ENCODE peak calls at places on chromosomes 2 and 18, in nine cellular contexts. N, J, K, C, M, T, L, I and W are unnamed samples.

GRCh38 chr2:84257871-84258270 is 201.2 kb downstream of the SUCLG1 start:
- DNase-seq in N (no peak), J (no peak), K (no peak), C (no peak), M (no peak), T (no peak), L (no peak), I (no peak), W (peak)

GRCh38 chr2:118580651-118581050 is 266.8 kb downstream of the EN1 start:
- DNase-seq in N (no peak), J (no peak), K (no peak), C (peak), M (no peak), T (no peak), L (no peak), I (no peak), W (peak)

GRCh38 chr2:45353879-45354278 is 257.2 kb downstream of the SRBD1 start:
- DNase-seq in N (no peak), J (peak), K (peak), C (peak), M (no peak), T (no peak), L (peak), I (no peak), W (peak)

GRCh38 chr2:65040414-65041261 is 15.6 kb upstream of the CEP68 start:
- DNase-seq in N (peak), J (peak), K (peak), C (peak), M (peak), T (peak), L (peak), I (no peak), W (peak)

GRCh38 chr2:113217455-113218282 is 43.9 kb downstream of the PSD4 start:
- DNase-seq in N (no peak), J (no peak), K (no peak), C (no peak), M (no peak), T (no peak), L (no peak), I (no peak), W (no peak)

GRCh38 chr2:46299365-46300263 is 2.4 kb downstream of the EPAS1 start:
- DNase-seq in N (peak), J (peak), K (peak), C (peak), M (peak), T (peak), L (peak), I (no peak), W (peak)

GRCh38 chr2:239278941-239279365 is 121.9 kb downstream of the HDAC4 start:
- DNase-seq in N (peak), J (peak), K (no peak), C (peak), M (no peak), T (no peak), L (peak), I (no peak), W (peak)

GRCh38 chr18:48003426-48004349 is 73.2 kb upstream of the SMAD2 start:
- DNase-seq in N (no peak), J (peak), K (no peak), C (peak), M (no peak), T (no peak), L (peak), I (no peak), W (peak)

GRCh38 chr2:134926231-134926931 is 7.8 kb downstream of the CCNT2 start:
- DNase-seq in N (no peak), J (peak), K (peak), C (peak), M (no peak), T (no peak), L (peak), I (no peak), W (peak)

GRCh38 chr18:31819106-31819924 is 58.6 kb upstream of the SLC25A52 start:
- DNase-seq in N (no peak), J (peak), K (peak), C (peak), M (no peak), T (no peak), L (peak), I (no peak), W (peak)

DNA sequence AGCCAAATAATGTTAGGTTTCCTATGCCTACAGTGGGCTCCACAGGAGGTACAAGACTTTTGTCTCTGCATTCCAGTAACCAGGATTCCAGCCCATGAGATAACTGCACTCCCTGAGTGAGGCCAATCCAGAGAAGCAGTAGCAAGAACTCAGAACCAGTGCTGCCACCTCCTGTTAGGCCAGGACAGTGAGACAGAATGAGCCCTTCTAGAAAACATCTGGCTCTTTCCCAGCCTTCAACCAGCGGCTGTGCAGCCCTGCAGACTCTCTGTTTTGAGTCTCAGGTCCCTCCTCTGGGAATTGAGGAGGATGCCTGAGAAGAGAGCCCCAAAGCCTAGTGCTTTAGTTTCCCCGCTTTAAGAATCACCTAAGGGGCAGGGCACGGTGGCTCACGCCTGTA is 44.2 kb downstream of the ARID5A start:
- DNase-seq in N (no peak), J (peak), K (no peak), C (no peak), M (no peak), T (no peak), L (no peak), I (no peak), W (peak)
- TF ChIP-seq CTCF in N (no peak), J (peak), K (no peak), C (no peak), M (no peak), T (no peak), L (no peak), I (no peak), W (peak)

GRCh38 chr2:177265386-177265690 is 811 bp upstream of the NFE2L2 start:
- DNase-seq in N (no peak), J (no peak), K (peak), C (peak), M (no peak), T (no peak), L (peak), I (no peak), W (peak)

GRCh38 chr2:177263451-177264208 is 897 bp downstream of the NFE2L2 start:
- DNase-seq in N (peak), J (peak), K (peak), C (peak), M (peak), T (peak), L (peak), I (peak), W (peak)

GRCh38 chr2:177264209-177264538 is 353 bp downstream of the NFE2L2 start:
- DNase-seq in N (peak), J (no peak), K (peak), C (no peak), M (no peak), T (peak), L (peak), I (no peak), W (no peak)

GRCh38 chr2:177264539-177265385 is at the start of gene NFE2L2:
- DNase-seq in N (peak), J (peak), K (peak), C (peak), M (peak), T (peak), L (peak), I (peak), W (peak)

DNA sequence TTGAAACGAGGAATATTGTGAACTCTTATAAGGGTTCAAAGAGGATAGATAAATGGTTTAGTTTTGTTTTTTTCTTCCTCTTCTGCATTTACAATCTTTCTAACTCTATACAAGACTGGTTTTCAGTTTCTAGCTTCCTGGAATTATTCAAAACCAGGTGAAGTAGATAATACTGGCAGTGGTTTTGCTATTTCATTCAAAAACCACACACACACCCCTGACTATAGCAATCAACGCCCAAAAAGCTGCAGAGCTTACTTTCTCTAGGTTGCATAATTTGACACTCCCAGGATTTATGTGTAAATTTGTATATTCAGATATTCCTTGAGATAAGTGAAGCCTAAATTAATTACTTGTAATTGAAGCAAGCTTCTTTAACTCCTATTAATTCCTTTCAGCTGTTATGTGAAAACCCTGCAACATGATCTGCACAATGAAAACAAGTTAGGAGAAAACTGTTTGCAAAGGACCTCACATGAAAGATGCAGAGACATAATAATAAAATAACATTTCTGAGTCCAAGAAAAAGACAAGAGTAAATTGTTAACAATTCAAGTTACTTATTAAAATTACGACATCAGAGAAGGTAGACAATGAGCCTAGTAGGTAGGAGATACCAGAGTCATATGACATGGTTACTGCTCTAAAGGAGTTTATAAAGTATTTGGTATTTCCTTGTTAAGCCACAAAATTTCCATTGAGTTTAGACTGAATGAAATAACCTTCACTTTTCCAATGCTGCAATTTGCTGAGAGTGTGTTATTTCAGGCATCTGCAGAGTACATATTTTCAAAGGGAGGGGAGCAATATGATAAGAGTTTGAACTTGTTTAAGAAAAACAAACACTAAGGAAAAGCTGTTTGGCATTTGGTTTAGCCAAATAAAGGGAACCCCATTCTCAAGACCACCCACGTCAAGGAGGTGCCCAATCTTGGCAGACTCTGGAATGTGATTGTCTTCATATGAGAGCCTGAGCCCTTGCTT is 1.6 kb upstream of the NFE2L2 start:
- DNase-seq in N (no peak), J (peak), K (peak), C (peak), M (no peak), T (no peak), L (no peak), I (no peak), W (peak)
- H3K4me3 ChIP-seq in N (peak), J (peak), K (no peak), C (peak), M (peak), T (no peak), L (no peak), I (peak), W (peak)

DNA sequence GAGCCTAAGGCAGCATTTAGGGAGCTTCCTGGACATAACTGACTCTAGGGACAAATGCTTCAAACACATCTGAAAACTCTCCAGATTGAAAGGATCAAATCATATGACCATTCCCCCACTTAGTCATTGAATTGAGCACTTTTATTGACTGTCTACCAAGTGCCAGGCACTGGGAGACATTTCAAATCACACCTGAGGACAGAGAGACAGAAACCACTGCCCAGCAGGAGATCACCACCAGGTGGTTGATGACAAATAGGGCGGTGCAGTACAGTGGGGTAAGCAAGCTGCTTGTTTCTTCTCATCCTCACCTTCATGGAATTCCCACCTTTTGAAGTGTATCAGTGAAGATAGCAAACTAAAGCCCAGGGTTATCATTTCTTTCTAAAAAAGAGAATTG is 19.0 kb upstream of the CXCR4 start:
- DNase-seq in N (no peak), J (no peak), K (no peak), C (no peak), M (no peak), T (no peak), L (no peak), I (no peak), W (no peak)
- TF ChIP-seq CTCF in N (no peak), J (no peak), K (no peak), C (no peak), M (no peak), T (no peak), L (no peak), I (no peak), W (no peak)

DNA sequence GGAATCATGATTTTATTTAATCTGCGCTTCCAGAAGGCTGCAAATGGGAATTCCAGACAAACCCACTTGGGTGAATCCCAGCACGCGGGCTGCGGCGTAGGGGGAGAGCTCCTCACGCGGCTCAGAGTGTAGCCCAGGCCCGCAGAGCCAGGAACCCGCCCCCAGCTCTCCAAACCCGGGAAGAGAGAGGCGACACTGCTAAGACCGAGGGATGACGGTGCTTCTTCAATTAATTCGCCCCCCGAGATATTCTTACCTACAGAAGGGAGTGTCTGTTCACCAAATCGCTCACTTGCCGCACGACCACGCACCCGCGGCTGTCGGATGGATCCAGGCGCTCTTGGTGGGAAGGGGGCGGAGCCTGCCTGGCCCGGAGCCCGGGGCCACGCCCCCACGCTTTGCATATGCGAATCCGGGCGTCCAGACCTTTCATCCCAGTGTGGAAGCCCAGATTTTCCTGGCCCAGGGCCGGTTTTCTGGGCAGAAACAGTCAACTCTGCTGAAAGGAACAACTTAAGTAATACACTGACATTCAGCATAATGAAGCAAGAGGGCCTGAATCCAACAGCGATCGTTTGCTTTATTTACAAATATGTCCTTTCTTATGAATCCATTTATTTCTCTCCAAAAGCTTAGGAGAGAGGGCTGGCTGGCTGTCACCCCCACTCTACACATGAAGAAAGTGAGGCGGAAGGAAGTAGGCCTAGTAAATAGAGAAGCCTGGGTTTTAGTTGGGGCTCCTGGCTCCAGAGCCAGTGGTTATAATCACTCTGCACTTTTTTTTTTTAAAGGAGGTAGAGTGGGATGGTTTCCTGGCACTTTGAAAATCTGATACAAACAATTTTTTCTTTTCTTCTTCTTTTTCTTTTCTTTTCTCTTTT is at the start of gene SLC19A3:
- DNase-seq in N (peak), J (peak), K (peak), C (peak), M (peak), T (peak), L (peak), I (no peak), W (peak)
- H3K4me3 ChIP-seq in N (peak), J (peak), K (peak), C (peak), M (peak), T (peak), L (peak), I (no peak), W (peak)